ENCODE peak calls at places on chromosomes 1 and 21, in ten cellular contexts. One of them, this sample, is unnamed.

GRCh38 chr1:198156745-198157240 is at the start of gene NEK7:
- DNase-seq in upper lobe of left lung: peak
- DNase-seq in breast epithelium: peak
- DNase-seq in uterus: peak
- DNase-seq in left lung: peak
- DNase-seq in transverse colon: peak
- DNase-seq in Caco-2: peak
- DNase-seq in A549: peak
- DNase-seq in esophagus squamous epithelium: peak
- DNase-seq in fibroblast of mammary gland: peak
- DNase-seq in this sample: no peak

GRCh38 chr1:21329209-21329844 is 39.1 kb upstream of the ECE1 start:
- DNase-seq in upper lobe of left lung: no peak
- DNase-seq in breast epithelium: no peak
- DNase-seq in uterus: no peak
- DNase-seq in left lung: no peak
- DNase-seq in transverse colon: peak
- DNase-seq in Caco-2: peak
- DNase-seq in A549: no peak
- DNase-seq in esophagus squamous epithelium: no peak
- DNase-seq in fibroblast of mammary gland: peak
- DNase-seq in this sample: no peak

GRCh38 chr1:204426035-204426436 is 14.4 kb upstream of the PPP1R15B start:
- DNase-seq in upper lobe of left lung: no peak
- DNase-seq in breast epithelium: no peak
- DNase-seq in uterus: peak
- DNase-seq in left lung: no peak
- DNase-seq in transverse colon: no peak
- DNase-seq in Caco-2: no peak
- DNase-seq in A549: peak
- DNase-seq in esophagus squamous epithelium: no peak
- DNase-seq in fibroblast of mammary gland: peak
- DNase-seq in this sample: no peak

GRCh38 chr1:8818325-8818775 is 910 bp upstream of the RERE start:
- DNase-seq in upper lobe of left lung: no peak
- DNase-seq in breast epithelium: peak
- DNase-seq in uterus: peak
- DNase-seq in left lung: no peak
- DNase-seq in transverse colon: peak
- DNase-seq in Caco-2: no peak
- DNase-seq in A549: no peak
- DNase-seq in esophagus squamous epithelium: no peak
- DNase-seq in fibroblast of mammary gland: peak
- DNase-seq in this sample: peak

GRCh38 chr21:46550511-46550941 is 54.4 kb downstream of the S100B start:
- DNase-seq in upper lobe of left lung: no peak
- DNase-seq in breast epithelium: peak
- DNase-seq in uterus: no peak
- DNase-seq in left lung: no peak
- DNase-seq in transverse colon: no peak
- DNase-seq in Caco-2: no peak
- DNase-seq in A549: no peak
- DNase-seq in esophagus squamous epithelium: no peak
- DNase-seq in fibroblast of mammary gland: no peak
- DNase-seq in this sample: no peak

GRCh38 chr1:118136511-118136937 is 48.5 kb downstream of the SPAG17 start:
- DNase-seq in upper lobe of left lung: no peak
- DNase-seq in breast epithelium: no peak
- DNase-seq in uterus: no peak
- DNase-seq in left lung: no peak
- DNase-seq in transverse colon: no peak
- DNase-seq in Caco-2: no peak
- DNase-seq in A549: no peak
- DNase-seq in esophagus squamous epithelium: no peak
- DNase-seq in fibroblast of mammary gland: peak
- DNase-seq in this sample: no peak

GRCh38 chr1:62687421-62687902 is 724 bp downstream of the DOCK7 start:
- DNase-seq in upper lobe of left lung: no peak
- DNase-seq in breast epithelium: no peak
- DNase-seq in uterus: peak
- DNase-seq in left lung: peak
- DNase-seq in transverse colon: no peak
- DNase-seq in Caco-2: peak
- DNase-seq in A549: peak
- DNase-seq in esophagus squamous epithelium: no peak
- DNase-seq in fibroblast of mammary gland: peak
- DNase-seq in this sample: no peak

GRCh38 chr1:237183963-237184540 is 142.1 kb downstream of the RYR2 start:
- DNase-seq in upper lobe of left lung: no peak
- DNase-seq in breast epithelium: no peak
- DNase-seq in uterus: no peak
- DNase-seq in left lung: no peak
- DNase-seq in transverse colon: no peak
- DNase-seq in Caco-2: no peak
- DNase-seq in A549: no peak
- DNase-seq in esophagus squamous epithelium: no peak
- DNase-seq in fibroblast of mammary gland: no peak
- DNase-seq in this sample: no peak

GRCh38 chr21:41283211-41283818 is 33.3 kb upstream of the FAM3B start:
- DNase-seq in upper lobe of left lung: no peak
- DNase-seq in breast epithelium: peak
- DNase-seq in uterus: peak
- DNase-seq in left lung: no peak
- DNase-seq in transverse colon: peak
- DNase-seq in Caco-2: peak
- DNase-seq in A549: peak
- DNase-seq in esophagus squamous epithelium: no peak
- DNase-seq in fibroblast of mammary gland: peak
- DNase-seq in this sample: peak

GRCh38 chr1:9849691-9850441 is 26.1 kb upstream of the CLSTN1 start:
- DNase-seq in upper lobe of left lung: peak
- DNase-seq in breast epithelium: no peak
- DNase-seq in uterus: no peak
- DNase-seq in left lung: no peak
- DNase-seq in transverse colon: no peak
- DNase-seq in Caco-2: no peak
- DNase-seq in A549: no peak
- DNase-seq in esophagus squamous epithelium: no peak
- DNase-seq in fibroblast of mammary gland: no peak
- DNase-seq in this sample: no peak

GRCh38 chr1:197145451-197146029 is 929 bp downstream of the ASPM start:
- DNase-seq in upper lobe of left lung: no peak
- DNase-seq in breast epithelium: no peak
- DNase-seq in uterus: no peak
- DNase-seq in left lung: no peak
- DNase-seq in transverse colon: no peak
- DNase-seq in Caco-2: no peak
- DNase-seq in A549: no peak
- DNase-seq in esophagus squamous epithelium: no peak
- DNase-seq in fibroblast of mammary gland: no peak
- DNase-seq in this sample: no peak

GRCh38 chr1:189315035-189315927 is 1162.4 kb downstream of the BRINP3 start:
- DNase-seq in upper lobe of left lung: no peak
- DNase-seq in breast epithelium: no peak
- DNase-seq in uterus: no peak
- DNase-seq in left lung: no peak
- DNase-seq in transverse colon: no peak
- DNase-seq in Caco-2: no peak
- DNase-seq in A549: no peak
- DNase-seq in esophagus squamous epithelium: no peak
- DNase-seq in fibroblast of mammary gland: no peak
- DNase-seq in this sample: no peak

GRCh38 chr1:184146202-184146601 is 94.7 kb downstream of the TSEN15 start:
- DNase-seq in upper lobe of left lung: no peak
- DNase-seq in breast epithelium: no peak
- DNase-seq in uterus: no peak
- DNase-seq in left lung: no peak
- DNase-seq in transverse colon: no peak
- DNase-seq in Caco-2: no peak
- DNase-seq in A549: no peak
- DNase-seq in esophagus squamous epithelium: no peak
- DNase-seq in fibroblast of mammary gland: no peak
- DNase-seq in this sample: no peak

GRCh38 chr1:1550591-1551432 is 10.4 kb upstream of the TMEM240 start:
- DNase-seq in upper lobe of left lung: peak
- DNase-seq in breast epithelium: no peak
- DNase-seq in uterus: no peak
- DNase-seq in left lung: no peak
- DNase-seq in transverse colon: no peak
- DNase-seq in Caco-2: peak
- DNase-seq in A549: peak
- DNase-seq in esophagus squamous epithelium: no peak
- DNase-seq in fibroblast of mammary gland: peak
- DNase-seq in this sample: no peak

GRCh38 chr1:28480308-28480707 is 25.5 kb upstream of the RCC1 start:
- DNase-seq in upper lobe of left lung: no peak
- DNase-seq in breast epithelium: no peak
- DNase-seq in uterus: no peak
- DNase-seq in left lung: no peak
- DNase-seq in transverse colon: no peak
- DNase-seq in Caco-2: no peak
- DNase-seq in A549: no peak
- DNase-seq in esophagus squamous epithelium: no peak
- DNase-seq in fibroblast of mammary gland: no peak
- DNase-seq in this sample: no peak

GRCh38 chr21:34511787-34512451 is at the start of gene KCNE1:
- DNase-seq in upper lobe of left lung: no peak
- DNase-seq in breast epithelium: no peak
- DNase-seq in uterus: no peak
- DNase-seq in left lung: peak
- DNase-seq in transverse colon: no peak
- DNase-seq in Caco-2: no peak
- DNase-seq in A549: no peak
- DNase-seq in esophagus squamous epithelium: no peak
- DNase-seq in fibroblast of mammary gland: peak
- DNase-seq in this sample: no peak
- H3K4me3 ChIP-seq in upper lobe of left lung: peak
- H3K4me3 ChIP-seq in breast epithelium: peak
- H3K4me3 ChIP-seq in uterus: no peak
- H3K4me3 ChIP-seq in left lung: no peak
- H3K4me3 ChIP-seq in transverse colon: no peak
- H3K4me3 ChIP-seq in Caco-2: no peak
- H3K4me3 ChIP-seq in A549: no peak
- H3K4me3 ChIP-seq in esophagus squamous epithelium: peak
- H3K4me3 ChIP-seq in fibroblast of mammary gland: no peak
- H3K4me3 ChIP-seq in this sample: no peak

GRCh38 chr1:56573311-56573710 is 6.1 kb downstream of the PLPP3 start:
- DNase-seq in upper lobe of left lung: no peak
- DNase-seq in breast epithelium: no peak
- DNase-seq in uterus: peak
- DNase-seq in left lung: no peak
- DNase-seq in transverse colon: no peak
- DNase-seq in Caco-2: no peak
- DNase-seq in A549: no peak
- DNase-seq in esophagus squamous epithelium: no peak
- DNase-seq in fibroblast of mammary gland: no peak
- DNase-seq in this sample: no peak
- H3K4me3 ChIP-seq in upper lobe of left lung: peak
- H3K4me3 ChIP-seq in breast epithelium: peak
- H3K4me3 ChIP-seq in uterus: no peak
- H3K4me3 ChIP-seq in left lung: no peak
- H3K4me3 ChIP-seq in transverse colon: no peak
- H3K4me3 ChIP-seq in Caco-2: no peak
- H3K4me3 ChIP-seq in A549: no peak
- H3K4me3 ChIP-seq in esophagus squamous epithelium: peak
- H3K4me3 ChIP-seq in fibroblast of mammary gland: no peak
- H3K4me3 ChIP-seq in this sample: no peak

GRCh38 chr1:84756455-84757082 is 66.3 kb upstream of the SSX2IP start:
- DNase-seq in upper lobe of left lung: no peak
- DNase-seq in breast epithelium: no peak
- DNase-seq in uterus: no peak
- DNase-seq in left lung: no peak
- DNase-seq in transverse colon: no peak
- DNase-seq in Caco-2: no peak
- DNase-seq in A549: no peak
- DNase-seq in esophagus squamous epithelium: no peak
- DNase-seq in fibroblast of mammary gland: no peak
- DNase-seq in this sample: no peak

GRCh38 chr1:84757301-84757700 is 67.0 kb upstream of the SSX2IP start:
- DNase-seq in upper lobe of left lung: no peak
- DNase-seq in breast epithelium: no peak
- DNase-seq in uterus: no peak
- DNase-seq in left lung: no peak
- DNase-seq in transverse colon: no peak
- DNase-seq in Caco-2: peak
- DNase-seq in A549: no peak
- DNase-seq in esophagus squamous epithelium: no peak
- DNase-seq in fibroblast of mammary gland: no peak
- DNase-seq in this sample: no peak

GRCh38 chr1:84759756-84760155 is 69.5 kb upstream of the SSX2IP start:
- DNase-seq in upper lobe of left lung: no peak
- DNase-seq in breast epithelium: no peak
- DNase-seq in uterus: peak
- DNase-seq in left lung: no peak
- DNase-seq in transverse colon: no peak
- DNase-seq in Caco-2: no peak
- DNase-seq in A549: no peak
- DNase-seq in esophagus squamous epithelium: no peak
- DNase-seq in fibroblast of mammary gland: no peak
- DNase-seq in this sample: no peak

GRCh38 chr1:84762664-84763063 is 72.4 kb upstream of the SSX2IP start:
- DNase-seq in upper lobe of left lung: no peak
- DNase-seq in breast epithelium: no peak
- DNase-seq in uterus: no peak
- DNase-seq in left lung: no peak
- DNase-seq in transverse colon: no peak
- DNase-seq in Caco-2: no peak
- DNase-seq in A549: no peak
- DNase-seq in esophagus squamous epithelium: no peak
- DNase-seq in fibroblast of mammary gland: no peak
- DNase-seq in this sample: no peak

GRCh38 chr1:84758968-84759491 is 68.8 kb upstream of the SSX2IP start:
- DNase-seq in upper lobe of left lung: peak
- DNase-seq in breast epithelium: peak
- DNase-seq in uterus: peak
- DNase-seq in left lung: peak
- DNase-seq in transverse colon: no peak
- DNase-seq in Caco-2: no peak
- DNase-seq in A549: no peak
- DNase-seq in esophagus squamous epithelium: no peak
- DNase-seq in fibroblast of mammary gland: no peak
- DNase-seq in this sample: no peak
- H3K4me3 ChIP-seq in upper lobe of left lung: peak
- H3K4me3 ChIP-seq in breast epithelium: no peak
- H3K4me3 ChIP-seq in uterus: peak
- H3K4me3 ChIP-seq in left lung: no peak
- H3K4me3 ChIP-seq in transverse colon: no peak
- H3K4me3 ChIP-seq in Caco-2: no peak
- H3K4me3 ChIP-seq in A549: no peak
- H3K4me3 ChIP-seq in esophagus squamous epithelium: peak
- H3K4me3 ChIP-seq in fibroblast of mammary gland: no peak
- H3K4me3 ChIP-seq in this sample: no peak

DNA sequence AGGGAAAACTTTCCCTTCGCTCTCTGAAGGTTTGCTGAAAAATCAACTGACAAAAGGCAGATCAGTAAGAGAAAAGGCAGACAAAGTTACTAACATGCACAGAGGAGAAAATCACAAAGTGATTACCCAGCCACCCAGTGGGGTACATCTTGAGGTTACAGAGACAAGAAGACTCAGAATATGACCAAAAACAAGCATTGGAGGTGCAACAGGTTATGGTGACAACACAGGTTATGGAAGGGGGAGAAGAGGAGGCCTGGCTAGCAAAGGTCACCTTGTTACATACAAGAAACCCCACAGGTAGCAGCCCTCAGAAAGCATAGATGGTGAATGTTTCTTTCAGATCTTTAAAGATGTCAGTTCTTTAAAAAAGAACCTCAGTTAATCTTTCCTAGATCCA is 207.8 kb upstream of the RAB4A start:
- DNase-seq in upper lobe of left lung: no peak
- DNase-seq in breast epithelium: no peak
- DNase-seq in uterus: no peak
- DNase-seq in left lung: no peak
- DNase-seq in transverse colon: no peak
- DNase-seq in Caco-2: no peak
- DNase-seq in A549: no peak
- DNase-seq in esophagus squamous epithelium: no peak
- DNase-seq in fibroblast of mammary gland: no peak
- DNase-seq in this sample: no peak
- H3K4me3 ChIP-seq in upper lobe of left lung: no peak
- H3K4me3 ChIP-seq in breast epithelium: no peak
- H3K4me3 ChIP-seq in uterus: no peak
- H3K4me3 ChIP-seq in left lung: no peak
- H3K4me3 ChIP-seq in transverse colon: no peak
- H3K4me3 ChIP-seq in Caco-2: no peak
- H3K4me3 ChIP-seq in A549: no peak
- H3K4me3 ChIP-seq in esophagus squamous epithelium: no peak
- H3K4me3 ChIP-seq in fibroblast of mammary gland: no peak
- H3K4me3 ChIP-seq in this sample: no peak